ENCODE peak calls at places on chromosomes 11 and 22, in five cellular contexts. One of them, this sample, is unnamed.

GRCh38 chr11:124302756-124303155 is 11.0 kb downstream of the OR8D1 start:
- DNase-seq in K562: no peak
- DNase-seq in GM12878: no peak
- DNase-seq in SK-N-SH: no peak
- DNase-seq in IMR-90: no peak
- DNase-seq in this sample: no peak

GRCh38 chr11:66467756-66468155 is 1.1 kb downstream of the PELI3 start:
- DNase-seq in GM12878: no peak
- DNase-seq in IMR-90: no peak
- DNase-seq in SK-N-SH: peak; percentile 54
- DNase-seq in K562: no peak
- DNase-seq in this sample: no peak

GRCh38 chr11:65781962-65782815 is 1.4 kb upstream of the AP5B1 start:
- DNase-seq in SK-N-SH: peak; percentile 43
- DNase-seq in GM12878: no peak
- DNase-seq in K562: no peak
- DNase-seq in IMR-90: no peak
- DNase-seq in this sample: no peak

GRCh38 chr11:1548221-1549070 is 23.6 kb downstream of the DUSP8 start:
- DNase-seq in K562: peak; percentile 49
- DNase-seq in IMR-90: peak; percentile 42
- DNase-seq in GM12878: no peak
- DNase-seq in SK-N-SH: peak; percentile 76
- DNase-seq in this sample: peak; percentile 87

GRCh38 chr11:46385169-46386004 is 3.9 kb downstream of the MDK start:
- DNase-seq in GM12878: no peak
- DNase-seq in K562: no peak
- DNase-seq in SK-N-SH: no peak
- DNase-seq in IMR-90: no peak
- DNase-seq in this sample: no peak

GRCh38 chr22:21728270-21728669 is 7.3 kb downstream of the YPEL1 start:
- DNase-seq in SK-N-SH: no peak
- DNase-seq in K562: peak; percentile 31
- DNase-seq in IMR-90: no peak
- DNase-seq in GM12878: no peak
- DNase-seq in this sample: no peak

GRCh38 chr11:15266999-15267398 is 152.3 kb downstream of the INSC start:
- DNase-seq in GM12878: no peak
- DNase-seq in SK-N-SH: no peak
- DNase-seq in IMR-90: no peak
- DNase-seq in K562: no peak
- DNase-seq in this sample: no peak

GRCh38 chr22:22166941-22167713 is 77.5 kb upstream of the VPREB1 start:
- DNase-seq in GM12878: no peak
- DNase-seq in K562: no peak
- DNase-seq in SK-N-SH: no peak
- DNase-seq in IMR-90: no peak
- DNase-seq in this sample: no peak

DNA sequence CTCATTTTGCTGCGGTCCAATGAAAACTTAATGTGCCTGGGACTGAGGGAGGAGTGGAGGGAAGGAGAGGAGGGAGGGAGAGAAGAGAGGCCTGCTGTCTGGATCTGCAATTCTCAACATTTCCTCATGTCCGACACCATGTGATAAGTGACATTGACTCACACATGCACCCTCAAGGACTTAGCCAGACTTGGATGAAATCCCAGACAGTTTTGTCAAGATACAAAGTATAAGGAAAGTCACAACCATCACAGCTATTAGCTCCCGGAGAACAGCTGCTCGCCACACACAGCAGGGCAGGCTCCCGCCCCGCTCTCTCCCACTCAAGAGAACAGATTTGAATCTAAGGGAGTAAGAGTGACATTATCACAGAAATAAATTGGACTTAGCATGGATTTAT is 5.5 kb downstream of the DNAL4 start:
- DNase-seq in SK-N-SH: peak; percentile 59
- DNase-seq in GM12878: no peak
- DNase-seq in IMR-90: peak; percentile 96
- DNase-seq in K562: no peak
- DNase-seq in this sample: no peak
- TF ChIP-seq RCOR1 in SK-N-SH: peak; percentile 15
- TF ChIP-seq RCOR1 in GM12878: no peak
- TF ChIP-seq RCOR1 in IMR-90: no peak
- TF ChIP-seq RCOR1 in K562: no peak
- TF ChIP-seq RCOR1 in this sample: no peak

DNA sequence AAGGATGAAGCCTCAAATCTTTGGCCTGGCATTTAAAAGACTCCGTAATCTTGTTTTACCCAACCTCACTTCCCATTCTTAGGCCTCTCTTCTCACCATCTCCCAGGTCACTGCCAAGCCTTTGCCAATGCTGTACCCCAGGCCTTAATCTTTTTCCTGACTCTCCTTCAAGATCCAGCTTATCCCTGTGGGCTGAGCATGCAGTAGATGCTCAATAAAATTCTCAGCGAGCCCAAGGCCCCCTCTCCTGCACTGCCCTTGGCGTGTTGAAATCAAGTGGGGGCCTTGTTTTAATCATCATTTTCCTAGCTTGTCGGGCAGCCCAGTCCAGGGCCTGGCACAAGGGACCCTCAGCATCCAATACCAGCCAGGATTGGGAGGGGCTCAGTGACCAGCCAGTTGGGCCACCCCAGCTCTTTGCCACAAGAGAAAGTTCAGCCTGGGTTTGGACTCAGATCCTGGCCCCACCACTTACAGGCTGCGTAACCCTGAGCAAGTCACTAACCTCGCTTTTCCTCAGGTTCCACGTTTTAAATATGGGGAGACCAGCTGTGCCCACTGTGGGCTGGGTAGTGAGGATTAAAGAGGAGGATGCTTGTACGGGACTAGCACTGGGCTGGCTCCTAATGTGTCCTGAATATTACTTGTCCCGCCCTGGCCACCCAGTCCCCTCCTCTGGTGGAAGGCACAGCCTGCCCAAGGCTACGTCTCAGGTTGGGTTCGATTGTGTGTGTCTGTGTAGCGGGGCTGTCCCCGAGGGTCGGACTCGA is 944 bp upstream of the YWHAH start:
- DNase-seq in IMR-90: no peak
- DNase-seq in GM12878: no peak
- DNase-seq in SK-N-SH: no peak
- DNase-seq in K562: no peak
- DNase-seq in this sample: no peak
- TF ChIP-seq RCOR1 in IMR-90: no peak
- TF ChIP-seq RCOR1 in GM12878: no peak
- TF ChIP-seq RCOR1 in SK-N-SH: no peak
- TF ChIP-seq RCOR1 in K562: no peak
- TF ChIP-seq RCOR1 in this sample: no peak

GRCh38 chr11:74826901-74827300 is 78.3 kb downstream of the RNF169 start:
- DNase-seq in K562: no peak
- DNase-seq in SK-N-SH: no peak
- DNase-seq in IMR-90: no peak
- DNase-seq in GM12878: no peak
- DNase-seq in this sample: no peak
- TF ChIP-seq RCOR1 in K562: no peak
- TF ChIP-seq RCOR1 in SK-N-SH: no peak
- TF ChIP-seq RCOR1 in IMR-90: no peak
- TF ChIP-seq RCOR1 in GM12878: no peak
- TF ChIP-seq RCOR1 in this sample: no peak

DNA sequence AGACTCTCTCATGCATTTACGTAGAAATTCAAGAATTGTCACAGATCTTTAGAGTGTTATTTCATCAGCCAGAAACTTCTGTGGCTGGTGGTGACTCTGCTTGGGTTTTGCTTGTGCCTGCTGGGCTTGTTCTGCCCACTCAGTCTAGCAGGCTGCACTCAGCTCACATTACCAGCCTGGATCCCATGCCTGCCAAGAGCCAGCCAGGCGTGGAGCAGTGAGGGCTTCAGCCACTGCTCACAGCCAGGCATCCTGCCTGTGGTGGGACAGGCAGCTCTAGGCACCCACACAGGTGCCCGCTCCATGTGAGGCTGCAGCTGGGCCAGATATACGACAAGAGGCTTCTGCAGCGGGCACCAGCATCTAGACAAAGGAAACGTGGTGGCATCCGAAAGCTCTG is 1213.3 kb upstream of the RAG2 start:
- DNase-seq in K562: no peak
- DNase-seq in GM12878: no peak
- DNase-seq in IMR-90: no peak
- DNase-seq in SK-N-SH: no peak
- DNase-seq in this sample: no peak
- TF ChIP-seq RCOR1 in K562: no peak
- TF ChIP-seq RCOR1 in GM12878: no peak
- TF ChIP-seq RCOR1 in IMR-90: no peak
- TF ChIP-seq RCOR1 in SK-N-SH: no peak
- TF ChIP-seq RCOR1 in this sample: no peak

This sample was measured in A549.